ENCODE peak calls at places on chromosomes 12 and 14, in eight cellular contexts. P is IMR-90, R is bronchial epithelial cell, T is uterus, O is AG04450, Q is ovary, U is sigmoid colon, K is lower lobe of right lung. V is an unnamed sample. For H3K27me3, the result is how much of the 10 kb centered on the place peaks cover.

GRCh38 chr12:3559601-3560294 is 68.7 kb downstream of the PRMT8 start:
- DNase-seq in U (no peak), Q (no peak), P (no peak), R (no peak), K (no peak), T (no peak), O (no peak), V (no peak)

GRCh38 chr12:86634706-86635410 is 378.7 kb upstream of the MGAT4C start:
- DNase-seq in O (no peak), K (no peak), T (no peak), R (peak), P (peak), U (no peak), Q (no peak), V (peak)

GRCh38 chr14:61542848-61543790 is 152.2 kb upstream of the HIF1A start:
- DNase-seq in Q (no peak), O (no peak), K (no peak), U (no peak), T (no peak), R (no peak), P (no peak), V (no peak)

GRCh38 chr14:82159624-82160023 is 626.0 kb upstream of the SEL1L start:
- DNase-seq in K (no peak), T (no peak), P (no peak), Q (no peak), U (no peak), R (peak), O (no peak), V (no peak)

GRCh38 chr12:240566-240965 is 22.1 kb downstream of the SLC6A13 start:
- DNase-seq in R (no peak), O (no peak), T (no peak), Q (no peak), U (no peak), P (no peak), K (no peak), V (no peak)

GRCh38 chr14:26549571-26549970 is 48.3 kb downstream of the NOVA1 start:
- DNase-seq in U (no peak), T (no peak), P (no peak), R (no peak), K (no peak), Q (no peak), O (no peak), V (no peak)

GRCh38 chr14:52987514-52987913 is 36.7 kb upstream of the FERMT2 start:
- DNase-seq in U (no peak), Q (no peak), O (no peak), T (no peak), K (no peak), R (no peak), P (no peak), V (no peak)

GRCh38 chr14:77302926-77303325 is 17.8 kb downstream of the POMT2 start:
- DNase-seq in R (peak), T (no peak), U (no peak), Q (no peak), P (peak), K (no peak), O (no peak), V (peak)

GRCh38 chr14:89805501-89805900 is 149.0 kb downstream of the EFCAB11 start:
- DNase-seq in K (no peak), U (no peak), Q (no peak), P (peak), O (no peak), T (no peak), R (peak), V (no peak)

GRCh38 chr14:59407246-59407615 is 57.9 kb downstream of the GPR135 start:
- DNase-seq in U (no peak), R (peak), Q (no peak), O (peak), P (peak), K (no peak), T (no peak), V (no peak)

GRCh38 chr12:11652351-11653040 is 3.0 kb downstream of the ETV6 start:
- DNase-seq in Q (no peak), R (peak), P (peak), K (peak), O (no peak), U (peak), T (peak), V (no peak)

GRCh38 chr12:18690653-18691052 is 47.2 kb downstream of the PLCZ1 start:
- DNase-seq in O (peak), U (no peak), K (no peak), Q (no peak), R (peak), T (no peak), P (peak), V (peak)

GRCh38 chr14:51462182-51462581 is 189.5 kb upstream of the FRMD6 start:
- DNase-seq in R (peak), O (no peak), K (no peak), Q (no peak), T (no peak), U (no peak), P (no peak), V (no peak)

GRCh38 chr12:42935756-42936155 is 346.2 kb upstream of the PRICKLE1 start:
- DNase-seq in K (no peak), Q (no peak), P (peak), R (peak), U (no peak), O (peak), T (no peak), V (no peak)

GRCh38 chr12:1533602-1534304 is 60.6 kb downstream of the FBXL14 start:
- DNase-seq in T (no peak), P (peak), U (no peak), O (no peak), R (no peak), K (no peak), Q (no peak), V (no peak)

GRCh38 chr14:50733479-50733878 is 65.4 kb upstream of the SAV1 start:
- DNase-seq in R (no peak), P (no peak), T (no peak), K (no peak), O (no peak), Q (no peak), U (no peak), V (no peak)

GRCh38 chr14:50047274-50047676 is 69.1 kb downstream of the VCPKMT start:
- DNase-seq in Q (no peak), U (no peak), O (no peak), P (no peak), K (no peak), T (no peak), R (peak), V (no peak)

GRCh38 chr12:114679942-114680341 is 4.0 kb downstream of the TBX3 start:
- DNase-seq in K (no peak), R (no peak), T (no peak), P (no peak), Q (no peak), U (no peak), O (no peak), V (no peak)

GRCh38 chr14:93045965-93046695 is 69.6 kb downstream of the ITPK1 start:
- DNase-seq in O (peak), R (no peak), T (no peak), K (no peak), Q (no peak), P (peak), U (no peak), V (peak)

GRCh38 chr12:130646690-130647089 is 69.4 kb downstream of the RIMBP2 start:
- DNase-seq in P (no peak), O (no peak), Q (no peak), U (peak), T (no peak), R (no peak), K (no peak), V (no peak)

GRCh38 chr14:34700622-34701130 is 13.7 kb downstream of the CFL2 start:
- DNase-seq in U (no peak), P (no peak), O (no peak), T (no peak), Q (no peak), K (no peak), R (no peak), V (no peak)

GRCh38 chr14:72129283-72129682 is 197.1 kb downstream of the RGS6 start:
- DNase-seq in U (no peak), K (peak), R (no peak), O (no peak), Q (no peak), P (no peak), T (no peak), V (no peak)

GRCh38 chr12:46585854-46586621 is 213.5 kb upstream of the SLC38A2 start:
- DNase-seq in R (peak), U (no peak), Q (no peak), O (peak), K (peak), P (peak), T (no peak), V (peak)

GRCh38 chr12:109156036-109156435 is 39.6 kb downstream of the ACACB start:
- DNase-seq in P (no peak), U (peak), K (no peak), Q (no peak), T (no peak), R (no peak), O (no peak), V (no peak)

GRCh38 chr14:21991130-21991529 is 317.5 kb upstream of the OR4E1 start:
- DNase-seq in K (no peak), R (no peak), Q (no peak), P (no peak), T (no peak), U (no peak), O (no peak), V (no peak)

GRCh38 chr12:132196038-132196872 is 52.0 kb downstream of the NOC4L start:
- DNase-seq in O (no peak), U (no peak), R (no peak), P (no peak), T (no peak), Q (no peak), K (no peak), V (no peak)

GRCh38 chr14:30179381-30180130 is 251.9 kb upstream of the PRKD1 start:
- DNase-seq in P (no peak), T (no peak), U (no peak), R (no peak), O (no peak), K (no peak), Q (no peak), V (no peak)

GRCh38 chr12:75120202-75120774 is 89.4 kb downstream of the KCNC2 start:
- DNase-seq in Q (no peak), T (no peak), K (no peak), O (no peak), P (no peak), U (no peak), R (no peak), V (no peak)

GRCh38 chr14:105330491-105330895 is 15.9 kb downstream of the PACS2 start:
- DNase-seq in R (peak), K (peak), O (no peak), P (peak), T (peak), U (no peak), Q (no peak), V (no peak)

DNA sequence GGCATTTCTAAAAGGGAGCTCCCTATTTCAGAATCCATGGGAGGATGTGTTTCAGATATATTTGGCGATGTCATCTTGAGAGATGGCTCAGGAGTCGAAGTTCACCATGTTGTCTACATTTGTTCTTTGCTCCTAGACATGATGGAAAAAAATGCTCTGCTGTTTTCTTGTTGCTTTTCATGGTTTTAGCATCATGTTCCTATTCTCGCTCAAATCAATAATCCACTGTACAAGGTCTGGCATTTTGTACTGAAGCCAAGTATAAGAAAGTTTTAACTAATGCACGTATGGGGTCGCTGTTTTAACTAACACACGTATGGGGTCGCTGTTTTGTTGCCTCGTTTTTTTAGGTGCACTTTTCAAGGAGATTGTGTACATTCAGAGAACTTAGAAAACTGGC is 60.9 kb downstream of the PLXNC1 start:
- DNase-seq in K (no peak), U (no peak), P (no peak), R (no peak), T (no peak), Q (no peak), O (no peak), V (no peak)
- TF ChIP-seq CTCF in K (no peak), U (no peak), P (no peak), R (no peak), T (no peak), Q (no peak), O (no peak), V (no peak)

GRCh38 chr12:106137456-106138278 is 1.1 kb downstream of the NUAK1 start:
- DNase-seq in R (no peak), O (no peak), K (no peak), T (no peak), U (no peak), P (peak), Q (no peak), V (no peak)

GRCh38 chr12:106139422-106140141 is 828 bp upstream of the NUAK1 start:
- DNase-seq in U (peak), Q (peak), K (peak), R (no peak), P (peak), O (no peak), T (peak), V (no peak)

GRCh38 chr12:106136263-106136662 is 2.5 kb downstream of the NUAK1 start:
- DNase-seq in P (peak), Q (peak), K (peak), U (peak), R (peak), O (peak), T (peak), V (peak)

GRCh38 chr12:106138646-106139421 is at the start of gene NUAK1:
- DNase-seq in R (no peak), O (no peak), T (peak), U (peak), Q (peak), P (peak), K (peak), V (no peak)

GRCh38 chr12:106138279-106138645 is 492 bp downstream of the NUAK1 start:
- DNase-seq in T (no peak), Q (peak), U (no peak), O (no peak), K (no peak), P (no peak), R (no peak), V (no peak)
- H3K27me3 ChIP-seq in T (under half), Q (under half), U (under half), O (under half), K (half or more), P (under half), R (under half), V (under half)

GRCh38 chr12:77615331-77615730 is 215.4 kb upstream of the NAV3 start:
- DNase-seq in O (no peak), U (no peak), K (no peak), Q (no peak), T (no peak), R (peak), P (no peak), V (no peak)
- TF ChIP-seq CTCF in O (no peak), U (no peak), K (no peak), Q (no peak), T (no peak), R (peak), P (peak), V (peak)

DNA sequence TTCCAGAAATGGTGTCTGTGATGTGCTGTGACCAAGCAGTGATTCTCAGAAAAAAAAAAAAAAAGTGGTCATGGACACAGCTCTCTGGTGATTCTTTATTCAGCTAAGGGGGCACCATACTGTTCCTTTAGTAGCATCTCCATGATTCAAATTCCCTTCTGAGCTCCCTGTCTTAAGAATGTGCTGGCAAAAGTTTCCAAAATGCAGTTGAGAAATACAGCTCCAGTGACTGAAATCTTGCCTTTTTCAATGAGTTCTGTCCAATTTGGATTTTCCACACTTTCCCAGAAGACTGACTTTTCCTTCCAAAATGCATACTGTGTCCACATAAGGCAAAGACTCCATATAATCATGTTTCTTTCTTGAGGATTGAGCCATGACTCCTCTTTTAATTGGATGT is 24.3 kb upstream of the CPM start:
- DNase-seq in P (no peak), K (no peak), T (no peak), O (no peak), Q (no peak), R (no peak), U (no peak), V (no peak)
- H3K27me3 ChIP-seq in P (under half), K (under half), T (under half), O (under half), Q (under half), R (under half), U (under half), V (under half)

DNA sequence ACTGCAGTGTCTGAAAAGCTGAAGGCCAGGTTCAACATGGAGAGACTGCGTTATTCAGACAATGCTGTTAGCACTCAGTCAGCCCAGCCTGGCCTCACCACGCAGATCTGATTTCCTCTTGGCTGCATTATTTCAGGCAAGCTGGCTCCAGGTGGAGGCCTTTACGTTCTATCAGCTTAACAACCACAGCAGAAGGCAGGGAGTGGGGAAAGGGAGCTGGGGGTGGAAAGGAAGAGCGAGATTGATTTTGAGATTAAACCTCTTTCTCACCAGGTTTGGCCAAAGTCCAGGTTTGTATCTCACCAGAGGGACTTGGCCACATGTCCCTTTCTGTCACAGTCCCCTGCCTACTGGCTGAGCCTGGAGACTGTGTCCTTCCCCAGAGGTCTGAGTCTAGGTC is 543.7 kb upstream of the TMEM132C start:
- DNase-seq in Q (no peak), T (no peak), P (no peak), K (no peak), U (no peak), R (no peak), O (no peak), V (no peak)
- TF ChIP-seq CTCF in Q (no peak), T (no peak), P (no peak), K (no peak), U (no peak), R (no peak), O (no peak), V (no peak)

DNA sequence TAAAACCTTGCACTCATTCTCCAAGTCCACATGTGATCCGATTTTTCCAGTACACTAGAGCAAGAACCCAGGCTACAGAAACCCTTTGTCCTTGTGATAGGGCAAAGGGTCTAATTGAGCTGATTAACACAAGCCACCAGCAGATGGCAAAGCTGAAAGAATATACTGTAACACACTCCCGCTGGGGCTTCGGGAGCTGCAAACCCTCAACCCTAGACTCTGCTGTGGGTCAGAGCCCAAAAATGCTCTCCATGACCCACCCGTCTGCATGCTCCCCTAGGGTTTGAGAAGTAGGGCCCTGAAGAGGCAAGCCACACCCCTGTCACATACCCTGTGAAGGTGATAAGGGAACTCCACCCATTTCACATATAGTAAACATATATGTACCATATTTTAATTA is 33.6 kb upstream of the PCNX1 start:
- DNase-seq in P (no peak), Q (no peak), U (no peak), K (no peak), R (no peak), O (no peak), T (no peak), V (no peak)
- H3K27me3 ChIP-seq in P (under half), Q (under half), U (under half), K (under half), R (under half), O (under half), T (under half), V (under half)

GRCh38 chr12:48934312-48934706 is 9.0 kb upstream of the FKBP11 start:
- DNase-seq in Q (no peak), P (no peak), K (no peak), U (peak), R (no peak), O (no peak), T (no peak), V (no peak)

GRCh38 chr12:48936379-48936979 is 11.2 kb upstream of the FKBP11 start:
- DNase-seq in R (peak), T (peak), Q (peak), K (peak), U (peak), O (peak), P (peak), V (no peak)

GRCh38 chr12:48940181-48940580 is 14.9 kb upstream of the FKBP11 start:
- DNase-seq in K (no peak), U (no peak), T (no peak), O (no peak), R (no peak), P (peak), Q (no peak), V (no peak)

GRCh38 chr12:48938805-48939204 is 13.5 kb upstream of the FKBP11 start:
- DNase-seq in T (no peak), P (no peak), O (no peak), U (no peak), R (no peak), K (no peak), Q (no peak), V (no peak)

DNA sequence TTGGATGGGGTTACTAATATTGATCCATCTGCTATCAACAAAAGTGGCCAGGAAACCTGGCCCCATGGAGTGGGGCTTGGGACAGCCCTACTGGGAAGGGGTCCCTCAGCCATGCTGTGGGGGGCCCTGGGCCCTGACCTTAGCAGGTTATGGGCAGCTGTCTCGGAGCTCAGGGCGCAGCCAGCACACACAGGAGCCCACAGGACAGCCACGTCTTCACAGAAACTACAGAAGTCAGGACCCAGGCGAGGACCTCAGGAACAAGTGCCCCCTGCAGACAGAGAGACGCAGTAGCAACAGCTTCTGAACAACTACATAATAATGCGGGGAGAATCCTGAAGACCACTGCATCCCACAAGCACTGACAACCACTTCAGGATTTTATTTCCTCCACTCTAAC is 11.9 kb upstream of the FKBP11 start:
- DNase-seq in K (no peak), U (no peak), T (no peak), P (no peak), R (no peak), Q (no peak), O (no peak), V (no peak)
- TF ChIP-seq CTCF in K (no peak), U (no peak), T (no peak), P (no peak), R (peak), Q (no peak), O (peak), V (peak)

GRCh38 chr12:54014315-54015209 is 5.8 kb downstream of the HOXC8 start:
- DNase-seq in O (no peak), K (no peak), T (no peak), P (no peak), Q (no peak), U (no peak), R (no peak), V (no peak)

GRCh38 chr12:54016478-54016964 is 7.7 kb downstream of the HOXC8 start:
- DNase-seq in R (no peak), U (no peak), T (peak), O (no peak), K (no peak), P (peak), Q (no peak), V (no peak)

GRCh38 chr12:54017027-54017788 is 8.4 kb downstream of the HOXC8 start:
- DNase-seq in R (no peak), O (no peak), Q (no peak), P (no peak), K (no peak), U (no peak), T (no peak), V (no peak)

GRCh38 chr12:54016051-54016450 is 7.3 kb downstream of the HOXC8 start:
- DNase-seq in P (no peak), R (no peak), K (no peak), Q (no peak), U (no peak), O (no peak), T (no peak), V (no peak)

GRCh38 chr12:54015210-54015931 is 6.6 kb downstream of the HOXC8 start:
- DNase-seq in Q (no peak), R (no peak), U (no peak), O (no peak), P (no peak), T (no peak), K (no peak), V (no peak)
- H3K27me3 ChIP-seq in Q (under half), R (half or more), U (half or more), O (half or more), P (half or more), T (under half), K (half or more), V (under half)

GRCh38 chr12:90229771-90230170 is 521.1 kb upstream of the ATP2B1 start:
- DNase-seq in T (no peak), K (no peak), O (no peak), R (peak), Q (no peak), U (no peak), P (no peak), V (no peak)
- TF ChIP-seq CTCF in T (no peak), K (no peak), O (no peak), R (no peak), Q (no peak), U (no peak), P (no peak), V (no peak)